ENCODE peak calls at places on chromosomes 7 and 10, in four cellular contexts. One of them, this sample, is unnamed.

GRCh38 chr7:143369678-143370651 is 7.5 kb upstream of the FAM131B start:
- DNase-seq in H7: peak
- DNase-seq in activated effector memory CD4-positive, alpha-beta T cell treated with Interleukin-2 at 50 U/mL for 16 hours: no peak
- DNase-seq in T follicular helper cell: no peak
- DNase-seq in this sample: no peak

GRCh38 chr7:35246819-35247218 is 7.1 kb downstream of the TBX20 start:
- DNase-seq in H7: no peak
- DNase-seq in activated effector memory CD4-positive, alpha-beta T cell treated with Interleukin-2 at 50 U/mL for 16 hours: no peak
- DNase-seq in T follicular helper cell: no peak
- DNase-seq in this sample: no peak

GRCh38 chr10:49512121-49512809 is 26.7 kb downstream of the ERCC6 start:
- DNase-seq in H7: no peak
- DNase-seq in activated effector memory CD4-positive, alpha-beta T cell treated with Interleukin-2 at 50 U/mL for 16 hours: no peak
- DNase-seq in T follicular helper cell: no peak
- DNase-seq in this sample: no peak

GRCh38 chr7:22612776-22613175 is 112.8 kb upstream of the STEAP1B start:
- DNase-seq in H7: no peak
- DNase-seq in activated effector memory CD4-positive, alpha-beta T cell treated with Interleukin-2 at 50 U/mL for 16 hours: no peak
- DNase-seq in T follicular helper cell: no peak
- DNase-seq in this sample: no peak

GRCh38 chr10:57983226-57983870 is 284.3 kb downstream of the IPMK start:
- DNase-seq in H7: no peak
- DNase-seq in activated effector memory CD4-positive, alpha-beta T cell treated with Interleukin-2 at 50 U/mL for 16 hours: no peak
- DNase-seq in T follicular helper cell: no peak
- DNase-seq in this sample: no peak

GRCh38 chr10:32004161-32004591 is 52.0 kb downstream of the KIF5B start:
- DNase-seq in H7: peak
- DNase-seq in activated effector memory CD4-positive, alpha-beta T cell treated with Interleukin-2 at 50 U/mL for 16 hours: no peak
- DNase-seq in T follicular helper cell: no peak
- DNase-seq in this sample: no peak

GRCh38 chr7:137930616-137931015 is 71.3 kb downstream of the CREB3L2 start:
- DNase-seq in H7: no peak
- DNase-seq in activated effector memory CD4-positive, alpha-beta T cell treated with Interleukin-2 at 50 U/mL for 16 hours: no peak
- DNase-seq in T follicular helper cell: no peak
- DNase-seq in this sample: no peak

GRCh38 chr7:84939888-84940287 is 247.0 kb downstream of the SEMA3D start:
- DNase-seq in H7: no peak
- DNase-seq in activated effector memory CD4-positive, alpha-beta T cell treated with Interleukin-2 at 50 U/mL for 16 hours: no peak
- DNase-seq in T follicular helper cell: no peak
- DNase-seq in this sample: no peak

GRCh38 chr7:107890493-107890961 is 456 bp upstream of the DLD start:
- DNase-seq in H7: peak
- DNase-seq in activated effector memory CD4-positive, alpha-beta T cell treated with Interleukin-2 at 50 U/mL for 16 hours: no peak
- DNase-seq in T follicular helper cell: no peak
- DNase-seq in this sample: no peak

GRCh38 chr7:149205690-149206381 is 10.5 kb downstream of the ZNF282 start:
- DNase-seq in H7: no peak
- DNase-seq in activated effector memory CD4-positive, alpha-beta T cell treated with Interleukin-2 at 50 U/mL for 16 hours: no peak
- DNase-seq in T follicular helper cell: no peak
- DNase-seq in this sample: no peak

GRCh38 chr10:33559105-33559504 is 224.6 kb upstream of the NRP1 start:
- DNase-seq in H7: no peak
- DNase-seq in activated effector memory CD4-positive, alpha-beta T cell treated with Interleukin-2 at 50 U/mL for 16 hours: no peak
- DNase-seq in T follicular helper cell: no peak
- DNase-seq in this sample: no peak

GRCh38 chr7:92717982-92718716 is 118.2 kb downstream of the CDK6 start:
- DNase-seq in H7: no peak
- DNase-seq in activated effector memory CD4-positive, alpha-beta T cell treated with Interleukin-2 at 50 U/mL for 16 hours: peak
- DNase-seq in T follicular helper cell: peak
- DNase-seq in this sample: peak

GRCh38 chr10:6840766-6841165 is 260.7 kb upstream of the PRKCQ start:
- DNase-seq in H7: no peak
- DNase-seq in activated effector memory CD4-positive, alpha-beta T cell treated with Interleukin-2 at 50 U/mL for 16 hours: no peak
- DNase-seq in T follicular helper cell: no peak
- DNase-seq in this sample: no peak

GRCh38 chr7:126026421-126027088 is 1096.9 kb upstream of the POT1 start:
- DNase-seq in H7: no peak
- DNase-seq in activated effector memory CD4-positive, alpha-beta T cell treated with Interleukin-2 at 50 U/mL for 16 hours: no peak
- DNase-seq in T follicular helper cell: no peak
- DNase-seq in this sample: no peak

GRCh38 chr7:148868378-148868674 is 15.8 kb downstream of the EZH2 start:
- DNase-seq in H7: no peak
- DNase-seq in activated effector memory CD4-positive, alpha-beta T cell treated with Interleukin-2 at 50 U/mL for 16 hours: no peak
- DNase-seq in T follicular helper cell: no peak
- DNase-seq in this sample: no peak

GRCh38 chr7:32893225-32893560 is 1.6 kb upstream of the KBTBD2 start:
- DNase-seq in H7: no peak
- DNase-seq in activated effector memory CD4-positive, alpha-beta T cell treated with Interleukin-2 at 50 U/mL for 16 hours: no peak
- DNase-seq in T follicular helper cell: no peak
- DNase-seq in this sample: no peak

GRCh38 chr10:132550366-132551092 is 12.9 kb downstream of the INPP5A start:
- DNase-seq in H7: peak
- DNase-seq in activated effector memory CD4-positive, alpha-beta T cell treated with Interleukin-2 at 50 U/mL for 16 hours: no peak
- DNase-seq in T follicular helper cell: no peak
- DNase-seq in this sample: no peak

GRCh38 chr7:99254390-99254789 is 18.2 kb upstream of the MYH16 start:
- DNase-seq in H7: no peak
- DNase-seq in activated effector memory CD4-positive, alpha-beta T cell treated with Interleukin-2 at 50 U/mL for 16 hours: no peak
- DNase-seq in T follicular helper cell: no peak
- DNase-seq in this sample: no peak

GRCh38 chr7:90595341-90595800 is 750 bp upstream of the CDK14 start:
- DNase-seq in H7: no peak
- DNase-seq in activated effector memory CD4-positive, alpha-beta T cell treated with Interleukin-2 at 50 U/mL for 16 hours: no peak
- DNase-seq in T follicular helper cell: no peak
- DNase-seq in this sample: no peak

GRCh38 chr10:72828294-72828693 is 65.2 kb upstream of the OIT3 start:
- DNase-seq in H7: peak
- DNase-seq in activated effector memory CD4-positive, alpha-beta T cell treated with Interleukin-2 at 50 U/mL for 16 hours: no peak
- DNase-seq in T follicular helper cell: no peak
- DNase-seq in this sample: no peak

GRCh38 chr7:29345590-29345989 is 151.0 kb downstream of the CHN2 start:
- DNase-seq in H7: peak
- DNase-seq in activated effector memory CD4-positive, alpha-beta T cell treated with Interleukin-2 at 50 U/mL for 16 hours: no peak
- DNase-seq in T follicular helper cell: no peak
- DNase-seq in this sample: peak

GRCh38 chr7:1317654-1318450 is 85.2 kb downstream of the UNCX start:
- DNase-seq in H7: peak
- DNase-seq in activated effector memory CD4-positive, alpha-beta T cell treated with Interleukin-2 at 50 U/mL for 16 hours: no peak
- DNase-seq in T follicular helper cell: no peak
- DNase-seq in this sample: no peak

GRCh38 chr7:106417273-106417902 is 132.6 kb upstream of the NAMPT start:
- DNase-seq in H7: no peak
- DNase-seq in activated effector memory CD4-positive, alpha-beta T cell treated with Interleukin-2 at 50 U/mL for 16 hours: no peak
- DNase-seq in T follicular helper cell: no peak
- DNase-seq in this sample: no peak

GRCh38 chr7:41698114-41698513 is 4.8 kb downstream of the INHBA start:
- DNase-seq in H7: no peak
- DNase-seq in activated effector memory CD4-positive, alpha-beta T cell treated with Interleukin-2 at 50 U/mL for 16 hours: no peak
- DNase-seq in T follicular helper cell: no peak
- DNase-seq in this sample: no peak

GRCh38 chr10:51300617-51301350 is 226.5 kb downstream of the PRKG1 start:
- DNase-seq in H7: no peak
- DNase-seq in activated effector memory CD4-positive, alpha-beta T cell treated with Interleukin-2 at 50 U/mL for 16 hours: no peak
- DNase-seq in T follicular helper cell: no peak
- DNase-seq in this sample: no peak

GRCh38 chr10:128314691-128315090 is 188.5 kb upstream of the MKI67 start:
- DNase-seq in H7: no peak
- DNase-seq in activated effector memory CD4-positive, alpha-beta T cell treated with Interleukin-2 at 50 U/mL for 16 hours: no peak
- DNase-seq in T follicular helper cell: no peak
- DNase-seq in this sample: no peak

GRCh38 chr10:3339121-3339520 is 166.5 kb upstream of the PITRM1 start:
- DNase-seq in H7: no peak
- DNase-seq in activated effector memory CD4-positive, alpha-beta T cell treated with Interleukin-2 at 50 U/mL for 16 hours: no peak
- DNase-seq in T follicular helper cell: no peak
- DNase-seq in this sample: no peak

GRCh38 chr10:111247781-111248389 is 171.1 kb downstream of the ADRA2A start:
- DNase-seq in H7: no peak
- DNase-seq in activated effector memory CD4-positive, alpha-beta T cell treated with Interleukin-2 at 50 U/mL for 16 hours: no peak
- DNase-seq in T follicular helper cell: no peak
- DNase-seq in this sample: no peak

GRCh38 chr7:155789001-155789725 is 23.1 kb downstream of the SHH start:
- DNase-seq in H7: no peak
- DNase-seq in activated effector memory CD4-positive, alpha-beta T cell treated with Interleukin-2 at 50 U/mL for 16 hours: no peak
- DNase-seq in T follicular helper cell: no peak
- DNase-seq in this sample: no peak

GRCh38 chr7:155804897-155805825 is 7.1 kb downstream of the SHH start:
- DNase-seq in H7: peak
- DNase-seq in activated effector memory CD4-positive, alpha-beta T cell treated with Interleukin-2 at 50 U/mL for 16 hours: peak
- DNase-seq in T follicular helper cell: peak
- DNase-seq in this sample: peak

GRCh38 chr10:55500931-55501559 is 700.0 kb upstream of the PCDH15 start:
- DNase-seq in H7: peak
- DNase-seq in activated effector memory CD4-positive, alpha-beta T cell treated with Interleukin-2 at 50 U/mL for 16 hours: no peak
- DNase-seq in T follicular helper cell: no peak
- DNase-seq in this sample: no peak

GRCh38 chr7:116441534-116441933 is 58.0 kb upstream of the CAV2 start:
- DNase-seq in H7: no peak
- DNase-seq in activated effector memory CD4-positive, alpha-beta T cell treated with Interleukin-2 at 50 U/mL for 16 hours: no peak
- DNase-seq in T follicular helper cell: no peak
- DNase-seq in this sample: no peak

GRCh38 chr10:110209399-110209925 is 2.1 kb downstream of the MXI1 start:
- DNase-seq in H7: no peak
- DNase-seq in activated effector memory CD4-positive, alpha-beta T cell treated with Interleukin-2 at 50 U/mL for 16 hours: peak
- DNase-seq in T follicular helper cell: peak
- DNase-seq in this sample: no peak